ENCODE peak calls at places on chromosomes 2 and 18, in four cellular contexts. T is NCI-H1417; N is CD8-positive, alpha-beta memory T cell; Q is activated T-cell treated with anti-CD3 and anti-CD28 coated beads for 1 hour. G is an unnamed sample.

GRCh38 chr2:3595985-3596384 is 1.1 kb downstream of the COLEC11 start:
- DNase-seq in T (no peak), N (no peak), Q (no peak), G (no peak)

GRCh38 chr2:175855794-175856453 is 146.1 kb downstream of the LNPK start:
- DNase-seq in T (peak), N (no peak), Q (no peak), G (no peak)

GRCh38 chr18:35490894-35491688 is 6.7 kb downstream of the INO80C start:
- DNase-seq in T (no peak), N (no peak), Q (no peak), G (no peak)

GRCh38 chr18:25229858-25230257 is 122.1 kb downstream of the ZNF521 start:
- DNase-seq in T (no peak), N (no peak), Q (no peak), G (no peak)

GRCh38 chr2:121524650-121525425 is 5.8 kb upstream of the RNU4ATAC start:
- DNase-seq in T (no peak), N (no peak), Q (no peak), G (no peak)

GRCh38 chr18:3388980-3389379 is 61.0 kb upstream of the TGIF1 start:
- DNase-seq in T (no peak), N (no peak), Q (no peak), G (no peak)

GRCh38 chr2:37417321-37417720 is 72.9 kb downstream of the QPCT start:
- DNase-seq in T (no peak), N (no peak), Q (no peak), G (no peak)

GRCh38 chr2:110677080-110677479 is 783 bp downstream of the BUB1 start:
- DNase-seq in T (no peak), N (no peak), Q (no peak), G (no peak)

GRCh38 chr2:151063271-151063670 is 198.4 kb downstream of the RBM43 start:
- DNase-seq in T (peak), N (no peak), Q (no peak), G (no peak)

GRCh38 chr2:163600801-163601200 is 135.0 kb downstream of the FIGN start:
- DNase-seq in T (no peak), N (no peak), Q (no peak), G (no peak)

GRCh38 chr2:69621440-69621839 is 22.1 kb downstream of the AAK1 start:
- DNase-seq in T (no peak), N (no peak), Q (no peak), G (no peak)

GRCh38 chr2:205775091-205775876 is 93.0 kb downstream of the NRP2 start:
- DNase-seq in T (peak), N (no peak), Q (no peak), G (no peak)

GRCh38 chr2:214593723-214594122 is 182.9 kb downstream of the VWC2L start:
- DNase-seq in T (peak), N (no peak), Q (no peak), G (no peak)

GRCh38 chr18:47531759-47532158 is 280.3 kb upstream of the SKOR2 start:
- DNase-seq in T (no peak), N (no peak), Q (no peak), G (no peak)

GRCh38 chr18:48754993-48755473 is 195.7 kb downstream of the SMAD7 start:
- DNase-seq in T (no peak), N (no peak), Q (no peak), G (no peak)

GRCh38 chr2:1707771-1708351 is 36.5 kb downstream of the PXDN start:
- DNase-seq in T (peak), N (no peak), Q (no peak), G (no peak)

GRCh38 chr2:4792126-4792525 is 900.1 kb upstream of the SOX11 start:
- DNase-seq in T (no peak), N (no peak), Q (no peak), G (no peak)

GRCh38 chr18:48806551-48807261 is 144.1 kb downstream of the SMAD7 start:
- DNase-seq in T (no peak), N (peak), Q (no peak), G (no peak)

GRCh38 chr2:47037678-47038077 is 117.4 kb downstream of the STPG4 start:
- DNase-seq in T (no peak), N (no peak), Q (no peak), G (no peak)

GRCh38 chr2:225600444-225600843 is 200.9 kb downstream of the NYAP2 start:
- DNase-seq in T (no peak), N (no peak), Q (no peak), G (no peak)

GRCh38 chr2:233801357-233802131 is 23.4 kb downstream of the MROH2A start:
- DNase-seq in T (no peak), N (peak), Q (no peak), G (no peak)

GRCh38 chr2:200479617-200480292 is 30.1 kb downstream of the KCTD18 start:
- DNase-seq in T (no peak), N (no peak), Q (no peak), G (no peak)

G was measured in activated gamma-delta T cell treated with anti-CD3 and anti-CD28 coated beads, Interleukin-2, amount 50 U/mL, for 16 hours.